ENCODE peak calls at places on chromosomes 6 and 20, in five cellular contexts. M is K562, Q is A549, S is HepG2, T is GM12878. V is an unnamed sample.

GRCh38 chr6:157953580-157954091 is 28.0 kb upstream of the SYNJ2 start:
- DNase-seq in M (no peak), Q (no peak), S (peak; percentile 39), T (no peak), V (no peak)

GRCh38 chr6:124226396-124226795 is 422.7 kb downstream of the NKAIN2 start:
- DNase-seq in M (no peak), Q (no peak), S (no peak), T (no peak), V (no peak)

GRCh38 chr20:36462440-36463211 is 78.7 kb upstream of the MYL9 start:
- DNase-seq in M (no peak), Q (no peak), S (no peak), T (no peak), V (no peak)

GRCh38 chr20:47231382-47232042 is 125.0 kb downstream of the ZMYND8 start:
- DNase-seq in M (no peak), Q (no peak), S (no peak), T (no peak), V (no peak)

GRCh38 chr6:136362421-136363090 is 72.9 kb upstream of the BCLAF1 start:
- DNase-seq in M (no peak), Q (no peak), S (no peak), T (no peak), V (no peak)

GRCh38 chr6:113067612-113068262 is 720.6 kb downstream of the RFPL4B start:
- DNase-seq in M (no peak), Q (no peak), S (no peak), T (no peak), V (no peak)

GRCh38 chr6:138293428-138293827 is 75.1 kb upstream of the PBOV1 start:
- DNase-seq in M (no peak), Q (no peak), S (no peak), T (no peak), V (no peak)

GRCh38 chr6:32148722-32149576 is 2.8 kb downstream of the PRRT1 start:
- DNase-seq in M (peak; percentile 61), Q (no peak), S (no peak), T (no peak), V (peak; percentile 96)

GRCh38 chr20:18613553-18613952 is 25.7 kb downstream of the DTD1 start:
- DNase-seq in M (no peak), Q (peak; percentile 27), S (no peak), T (no peak), V (no peak)

GRCh38 chr20:58103517-58103904 is 124.9 kb downstream of the ANKRD60 start:
- DNase-seq in M (no peak), Q (no peak), S (no peak), T (no peak), V (no peak)

GRCh38 chr20:47741669-47742345 is 43.5 kb downstream of the SULF2 start:
- DNase-seq in M (no peak), Q (no peak), S (peak; percentile 40), T (no peak), V (no peak)

GRCh38 chr6:33213989-33214335 is 5.7 kb downstream of the RING1 start:
- DNase-seq in M (no peak), Q (no peak), S (no peak), T (no peak), V (no peak)

GRCh38 chr6:33215281-33215680 is 7.0 kb downstream of the RING1 start:
- DNase-seq in M (no peak), Q (no peak), S (no peak), T (no peak), V (no peak)

GRCh38 chr6:33217246-33217645 is 8.9 kb downstream of the RING1 start:
- DNase-seq in M (peak; percentile 3), Q (no peak), S (no peak), T (no peak), V (no peak)

GRCh38 chr6:33215761-33216649 is 7.7 kb downstream of the RING1 start:
- DNase-seq in M (no peak), Q (no peak), S (no peak), T (no peak), V (no peak)

GRCh38 chr6:33217681-33218080 is 9.4 kb downstream of the RING1 start:
- DNase-seq in M (peak; percentile 6), Q (no peak), S (no peak), T (no peak), V (no peak)
- TF ChIP-seq ESRRA in M (no peak), Q (no peak), S (no peak), T (no peak), V (no peak)

DNA sequence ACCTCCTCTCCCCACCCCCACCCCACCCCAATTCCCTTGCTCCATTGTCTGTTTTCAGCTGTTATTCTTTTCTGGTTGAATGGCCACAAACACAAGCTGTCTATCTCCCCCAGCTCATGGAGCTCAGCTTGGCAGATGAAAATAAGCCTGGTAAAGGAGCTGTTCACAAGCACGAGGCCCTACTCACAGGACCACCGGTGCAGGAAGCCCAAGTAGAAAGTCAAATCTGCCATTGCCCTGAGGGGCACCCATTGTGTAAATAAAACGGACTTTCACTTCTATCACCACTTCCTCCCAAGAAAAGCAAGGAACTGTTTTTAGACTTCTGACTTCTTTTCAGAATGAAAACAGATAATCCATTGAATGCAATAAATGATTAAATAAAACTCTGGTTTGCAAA is 27.8 kb downstream of the RIPOR2 start:
- DNase-seq in M (no peak), Q (no peak), S (no peak), T (no peak), V (no peak)
- TF ChIP-seq ESRRA in M (no peak), Q (no peak), S (no peak), T (no peak), V (no peak)

GRCh38 chr20:33704197-33704924 is 15.7 kb downstream of the PXMP4 start:
- DNase-seq in M (no peak), Q (no peak), S (no peak), T (no peak), V (no peak)

GRCh38 chr20:33703498-33704137 is 16.5 kb downstream of the PXMP4 start:
- DNase-seq in M (no peak), Q (no peak), S (no peak), T (no peak), V (no peak)

GRCh38 chr20:33701629-33702450 is 15.7 kb upstream of the E2F1 start:
- DNase-seq in M (no peak), Q (no peak), S (peak; percentile 94), T (no peak), V (no peak)

GRCh38 chr20:33707668-33708067 is 12.4 kb downstream of the PXMP4 start:
- DNase-seq in M (no peak), Q (no peak), S (no peak), T (no peak), V (no peak)

GRCh38 chr20:33702861-33703260 is 16.7 kb upstream of the E2F1 start:
- DNase-seq in M (no peak), Q (no peak), S (no peak), T (no peak), V (no peak)
- TF ChIP-seq ESRRA in M (no peak), Q (no peak), S (no peak), T (no peak), V (no peak)

GRCh38 chr20:6838181-6838826 is 70.8 kb downstream of the BMP2 start:
- DNase-seq in M (no peak), Q (no peak), S (no peak), T (peak; percentile 25), V (no peak)
- TF ChIP-seq ESRRA in M (no peak), Q (no peak), S (no peak), T (no peak), V (no peak)

DNA sequence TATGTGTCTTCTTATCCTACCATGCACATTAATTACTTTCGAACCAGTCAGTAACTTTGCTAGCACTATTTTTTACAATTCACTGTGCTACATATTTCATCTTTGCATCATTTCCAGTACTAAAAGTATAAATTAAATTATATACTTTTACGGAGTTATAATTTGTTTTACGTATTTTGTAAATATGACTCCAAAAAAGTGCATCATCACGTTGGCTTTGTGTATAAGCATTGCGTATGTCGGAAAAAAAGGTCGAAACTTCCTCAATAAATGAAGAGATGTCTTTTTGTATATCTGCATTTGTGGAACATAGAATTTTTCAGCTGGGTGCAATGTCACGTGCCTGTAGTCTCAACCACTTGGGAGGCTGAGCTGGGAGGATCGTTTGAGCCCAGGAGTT is 52.0 kb downstream of the USP49 start:
- DNase-seq in M (no peak), Q (no peak), S (no peak), T (no peak), V (no peak)
- TF ChIP-seq ESRRA in M (no peak), Q (no peak), S (no peak), T (no peak), V (no peak)

GRCh38 chr6:33719326-33719987 is 8.0 kb upstream of the UQCC2 start:
- DNase-seq in M (no peak), Q (no peak), S (no peak), T (no peak), V (no peak)

GRCh38 chr6:33718713-33719112 is 7.2 kb upstream of the UQCC2 start:
- DNase-seq in M (no peak), Q (no peak), S (no peak), T (no peak), V (no peak)

GRCh38 chr6:33717857-33718552 is 6.5 kb upstream of the UQCC2 start:
- DNase-seq in M (no peak), Q (no peak), S (no peak), T (no peak), V (no peak)

GRCh38 chr6:33716379-33716778 is 4.9 kb upstream of the UQCC2 start:
- DNase-seq in M (no peak), Q (no peak), S (no peak), T (no peak), V (no peak)

GRCh38 chr6:33716890-33717632 is 5.6 kb upstream of the UQCC2 start:
- DNase-seq in M (no peak), Q (no peak), S (peak; percentile 58), T (no peak), V (no peak)
- TF ChIP-seq ESRRA in M (no peak), Q (no peak), S (no peak), T (no peak), V (no peak)

DNA sequence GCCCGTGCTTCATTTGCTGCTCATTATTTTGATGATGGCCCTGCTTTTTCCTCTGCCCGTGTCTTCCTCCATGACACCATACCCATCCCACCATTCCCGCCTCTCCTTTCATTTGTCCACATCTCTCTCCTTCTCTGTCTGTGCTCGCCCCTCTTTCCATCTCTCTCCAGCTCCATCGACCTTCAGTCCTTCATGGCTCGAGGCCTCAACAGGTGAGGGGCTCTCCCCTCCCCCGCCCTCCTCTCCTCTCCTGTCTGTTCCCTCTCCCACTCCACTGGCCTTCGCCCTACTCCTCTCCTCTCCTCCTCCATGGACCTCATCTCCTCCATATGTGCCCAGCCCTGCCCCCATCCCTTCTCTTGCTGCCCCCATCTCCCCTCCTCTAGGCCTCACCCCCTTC is 12.1 kb upstream of the ZBTB9 start:
- DNase-seq in M (no peak), Q (no peak), S (no peak), T (no peak), V (no peak)
- TF ChIP-seq ESRRA in M (no peak), Q (no peak), S (no peak), T (no peak), V (no peak)

GRCh38 chr20:31833130-31833930 is 12.1 kb downstream of the FOXS1 start:
- DNase-seq in M (peak; percentile 89), Q (peak; percentile 68), S (peak; percentile 74), T (no peak), V (peak; percentile 98)
- TF ChIP-seq ESRRA in M (no peak), Q (no peak), S (no peak), T (no peak), V (no peak)

GRCh38 chr6:2448826-2449571 is 203.6 kb upstream of the GMDS start:
- DNase-seq in M (peak; percentile 49), Q (peak; percentile 75), S (peak; percentile 72), T (no peak), V (peak; percentile 33)
- TF ChIP-seq ESRRA in M (no peak), Q (no peak), S (no peak), T (no peak), V (no peak)

V was measured in WTC11.